ENCODE peak calls at places on chromosomes 4 and X, in six cellular contexts. W is IMR-90, Y is adrenal gland, N is transverse colon, I is testis, U is body of pancreas. E is an unnamed sample.

GRCh38 chr4:99447079-99447478 is 11.9 kb upstream of the ADH7 start:
- DNase-seq in I (no peak), N (no peak), Y (no peak), U (no peak), W (peak; percentile 43), E (no peak)

GRCh38 chrX:15500497-15500966 is at the start of gene BMX:
- DNase-seq in W (no peak), U (no peak), Y (no peak), I (peak; percentile 19), N (no peak), E (no peak)

GRCh38 chr4:83217721-83218522 is 66.7 kb downstream of the COQ2 start:
- DNase-seq in I (no peak), W (no peak), U (peak; percentile 55), Y (no peak), N (peak; percentile 47), E (no peak)

GRCh38 chr4:125116431-125116830 is 198.3 kb upstream of the FAT4 start:
- DNase-seq in N (no peak), Y (no peak), W (peak; percentile 65), U (no peak), I (no peak), E (no peak)

GRCh38 chr4:186105721-186106335 is 1.3 kb downstream of the FAM149A start:
- DNase-seq in N (peak; percentile 23), Y (no peak), U (peak; percentile 74), W (no peak), I (no peak), E (no peak)

GRCh38 chrX:10725071-10725470 is 104.7 kb upstream of the MID1 start:
- DNase-seq in U (no peak), N (no peak), I (no peak), Y (no peak), W (peak; percentile 4), E (no peak)

GRCh38 chr4:78610546-78611214 is 59.1 kb downstream of the ANXA3 start:
- DNase-seq in W (peak; percentile 41), I (no peak), U (no peak), Y (no peak), N (no peak), E (no peak)

GRCh38 chr4:99117876-99118693 is 26.0 kb downstream of the ADH4 start:
- DNase-seq in N (no peak), Y (no peak), I (no peak), U (no peak), W (peak; percentile 35), E (no peak)

GRCh38 chrX:86379209-86379608 is 231.0 kb downstream of the DACH2 start:
- DNase-seq in W (no peak), U (no peak), I (no peak), N (no peak), Y (no peak), E (no peak)

GRCh38 chr4:132346016-132346415 is 803.1 kb upstream of the PCDH10 start:
- DNase-seq in N (no peak), W (no peak), I (no peak), Y (no peak), U (no peak), E (no peak)

GRCh38 chrX:48697182-48697727 is 721 bp downstream of the SUV39H1 start:
- DNase-seq in W (no peak), N (no peak), I (no peak), Y (no peak), U (no peak), E (no peak)

GRCh38 chr4:123350191-123350544 is 46.4 kb upstream of the SPRY1 start:
- DNase-seq in N (peak; percentile 36), W (no peak), I (peak; percentile 38), U (peak; percentile 22), Y (no peak), E (no peak)

GRCh38 chr4:125702406-125702805 is 387.7 kb downstream of the FAT4 start:
- DNase-seq in N (no peak), I (no peak), Y (no peak), W (peak; percentile 35), U (no peak), E (no peak)

DNA sequence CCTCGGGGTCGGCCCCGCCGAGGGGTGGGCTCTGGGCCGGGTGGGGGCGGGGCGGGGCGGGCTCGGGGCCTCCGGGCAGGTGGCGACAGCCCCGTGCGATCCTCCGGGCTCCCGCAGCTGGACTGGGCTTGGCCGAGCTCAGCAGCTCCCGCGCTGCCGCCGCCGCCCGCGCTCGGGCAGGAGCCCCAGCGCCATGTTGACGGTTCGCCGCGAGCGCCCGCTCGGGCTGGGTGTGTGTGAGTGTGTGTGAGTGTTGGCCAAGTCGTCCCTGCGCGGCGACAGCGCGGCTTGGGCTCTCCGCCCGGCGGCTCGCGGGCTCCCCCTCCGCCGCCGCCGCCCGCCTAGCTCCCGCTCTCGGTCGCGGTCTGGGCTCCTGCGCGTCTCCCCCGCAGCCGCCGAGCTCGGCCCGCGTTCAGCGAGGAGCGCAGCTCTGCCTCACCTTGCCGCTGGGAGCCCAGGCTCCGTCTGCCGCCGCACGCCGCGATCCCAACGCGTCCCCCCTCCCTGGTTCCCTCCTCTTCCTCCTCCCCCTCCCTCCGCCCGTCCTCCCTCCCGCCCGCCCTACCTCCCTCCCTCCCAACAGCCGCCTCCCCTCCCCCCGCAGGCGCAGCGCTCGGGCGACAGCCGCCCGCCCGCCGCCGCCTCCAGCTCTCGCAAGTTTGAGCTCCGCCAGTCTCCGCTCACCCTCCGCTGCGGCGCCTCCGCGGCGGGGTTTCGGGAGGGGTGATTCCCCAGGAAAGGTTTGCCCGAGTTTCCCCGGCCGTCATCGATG is at the start of gene BCOR:
- DNase-seq in W (peak; percentile 58), I (peak; percentile 71), N (peak; percentile 84), U (peak; percentile 82), Y (peak; percentile 75), E (no peak)
- H3K27me3 ChIP-seq in W (no peaks in the 10 kb centered on the region), I (no peaks in the 10 kb centered on the region), N (no peaks in the 10 kb centered on the region), U (no peaks in the 10 kb centered on the region), Y (peaks cover 27% of the 10 kb centered on the region), E (no peaks in the 10 kb centered on the region)

DNA sequence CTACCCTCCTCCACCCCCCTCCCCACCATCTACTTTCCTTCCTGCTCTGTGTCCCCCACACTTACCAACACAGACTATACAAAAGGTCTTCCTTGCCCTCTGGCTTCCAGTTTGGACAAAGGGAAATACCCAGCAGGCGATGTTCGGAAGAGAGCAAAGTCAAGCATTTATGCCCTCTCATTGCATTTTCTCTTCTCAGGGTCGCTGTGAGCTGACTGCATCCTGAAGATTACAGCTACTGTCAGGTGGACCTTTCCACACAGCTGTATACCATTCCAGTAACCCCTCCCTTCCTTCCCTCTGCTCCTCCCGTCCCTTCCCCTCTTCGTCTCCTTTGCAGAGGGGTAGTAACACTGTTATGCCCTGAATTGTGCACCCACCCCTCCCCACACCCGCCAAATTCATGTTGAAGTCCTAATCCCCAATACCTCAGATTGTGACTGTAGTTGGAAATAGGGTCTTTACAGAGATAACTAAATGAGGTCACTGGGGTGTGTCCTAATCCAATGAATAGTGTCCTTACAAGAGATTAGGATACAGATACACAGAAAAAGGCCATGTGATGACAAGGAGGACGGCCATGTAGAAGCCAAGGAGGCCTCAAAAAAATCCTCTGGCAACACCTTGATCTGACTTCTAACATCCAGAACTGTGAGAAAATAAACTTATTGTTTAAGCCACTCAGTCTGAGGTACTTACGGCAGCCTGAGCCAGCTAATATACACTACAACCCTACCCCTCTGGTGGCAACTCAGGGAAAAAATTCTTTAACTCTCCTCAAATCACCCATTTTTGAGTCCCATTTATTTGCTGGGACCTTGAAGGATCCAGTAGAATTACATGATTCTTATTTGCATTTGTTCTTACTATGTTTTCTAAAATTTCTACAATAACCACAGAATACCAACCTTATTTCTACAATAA is 11.7 kb downstream of the MORF4L2 start:
- DNase-seq in W (peak; percentile 3), U (no peak), N (no peak), Y (no peak), I (no peak), E (no peak)
- TF ChIP-seq POLR2A in W (no peak), U (no peak), N (no peak), Y (no peak), I (no peak), E (no peak)

GRCh38 chrX:21153503-21153902 is 220.7 kb upstream of the CNKSR2 start:
- DNase-seq in U (peak; percentile 17), Y (no peak), N (no peak), W (peak; percentile 4), I (peak; percentile 36), E (no peak)

GRCh38 chrX:21151051-21151450 is 223.2 kb upstream of the CNKSR2 start:
- DNase-seq in N (no peak), I (peak; percentile 15), W (no peak), Y (no peak), U (no peak), E (no peak)

GRCh38 chrX:21153033-21153432 is 221.2 kb upstream of the CNKSR2 start:
- DNase-seq in U (no peak), I (no peak), W (no peak), N (no peak), Y (no peak), E (no peak)

GRCh38 chrX:21150208-21150607 is 224.0 kb upstream of the CNKSR2 start:
- DNase-seq in N (no peak), I (no peak), W (no peak), U (no peak), Y (no peak), E (no peak)
- H3K27ac ChIP-seq in N (no peak overlapping the region), I (no peak overlapping the region), W (no peak overlapping the region), U (no peak overlapping the region), Y (no peak overlapping the region), E (no peak overlapping the region)

GRCh38 chr4:121071640-121072037 is 696 bp downstream of the NDNF start:
- DNase-seq in W (no peak), I (no peak), N (peak; percentile 9), U (no peak), Y (no peak), E (no peak)

GRCh38 chr4:121069419-121069818 is 2.9 kb downstream of the NDNF start:
- DNase-seq in W (no peak), Y (no peak), U (no peak), N (no peak), I (no peak), E (no peak)

GRCh38 chr4:121070274-121070673 is 2.1 kb downstream of the NDNF start:
- DNase-seq in W (no peak), U (no peak), N (peak; percentile 11), I (no peak), Y (no peak), E (no peak)

GRCh38 chr4:121072080-121072835 is at the start of gene NDNF:
- DNase-seq in I (peak; percentile 43), N (peak; percentile 69), U (peak; percentile 11), W (peak; percentile 6), Y (peak; percentile 35), E (no peak)

GRCh38 chr4:121070696-121071639 is 1.4 kb downstream of the NDNF start:
- DNase-seq in N (peak; percentile 67), Y (peak; percentile 51), W (no peak), I (peak; percentile 38), U (peak; percentile 41), E (no peak)
- H3K27me3 ChIP-seq in N (peaks cover 20% of the 10 kb centered on the region), Y (peaks cover 34% of the 10 kb centered on the region), W (peaks cover 56% of the 10 kb centered on the region), I (no peaks in the 10 kb centered on the region), U (no peaks in the 10 kb centered on the region), E (peaks cover 97% of the 10 kb centered on the region)

E was measured in esophagus squamous epithelium.